ENCODE peak calls at places on chromosomes 13 and 19, in six cellular contexts. B is left lung, W is SK-N-SH, X is fibroblast of mammary gland, F is A549, L is endodermal cell. C is an unnamed sample.

GRCh38 chr13:27117158-27117557 is 54.5 kb downstream of the USP12 start:
- DNase-seq in F (no peak), X (no peak), L (no peak), W (no peak), B (no peak), C (no peak)

GRCh38 chr19:19627716-19628498 is at the start of gene LPAR2:
- DNase-seq in X (no peak), B (peak; percentile 63), L (peak; percentile 89), F (no peak), W (peak; percentile 96), C (no peak)

GRCh38 chr19:1563251-1563650 is 4.9 kb downstream of the MEX3D start:
- DNase-seq in F (no peak), W (no peak), X (no peak), B (no peak), L (no peak), C (no peak)

GRCh38 chr19:49851456-49852259 is 699 bp downstream of the PTOV1 start:
- DNase-seq in F (no peak), B (peak; percentile 55), L (peak; percentile 90), X (no peak), W (peak; percentile 80), C (no peak)

GRCh38 chr19:43596842-43597461 is 557 bp downstream of the ZNF576 start:
- DNase-seq in L (no peak), W (no peak), F (no peak), X (no peak), B (no peak), C (peak; percentile 11)

GRCh38 chr19:48565090-48565489 is 13.1 kb downstream of the SULT2B1 start:
- DNase-seq in B (no peak), X (peak; percentile 70), F (peak; percentile 99), W (no peak), L (peak; percentile 57), C (peak; percentile 80)

GRCh38 chr19:49541914-49542313 is 14.1 kb downstream of the RCN3 start:
- DNase-seq in B (no peak), W (no peak), L (no peak), X (no peak), F (no peak), C (no peak)

GRCh38 chr19:40928859-40929258 is 46.8 kb upstream of the CYP2A7 start:
- DNase-seq in W (no peak), X (no peak), F (no peak), B (no peak), L (no peak), C (no peak)

GRCh38 chr13:110731072-110731471 is 17.6 kb downstream of the ING1 start:
- DNase-seq in W (no peak), X (no peak), B (no peak), F (no peak), L (no peak), C (no peak)

GRCh38 chr13:20489185-20489820 is 36.4 kb downstream of the CRYL1 start:
- DNase-seq in X (peak; percentile 56), L (peak; percentile 47), F (no peak), B (no peak), W (no peak), C (no peak)

GRCh38 chr19:49391581-49392399 is 3.7 kb downstream of the KASH5 start:
- DNase-seq in W (peak; percentile 88), L (peak; percentile 95), F (peak; percentile 89), B (peak; percentile 81), X (peak; percentile 63), C (peak; percentile 80)

GRCh38 chr13:49560270-49561063 is 24.9 kb downstream of the RCBTB1 start:
- DNase-seq in B (no peak), W (no peak), F (peak; percentile 29), L (peak; percentile 81), X (no peak), C (no peak)
- TF ChIP-seq CTCF in B (no peak), W (no peak), F (peak; percentile 18), L (peak; percentile 62), X (no peak), C (no peak)

GRCh38 chr19:22052644-22053013 is 345 bp downstream of the ZNF257 start:
- DNase-seq in B (no peak), L (no peak), F (no peak), W (peak; percentile 25), X (no peak), C (no peak)
- H3K4me3 ChIP-seq in B (peak overlapping the region; percentile 47), L (no peak overlapping the region), F (no peak overlapping the region), W (peak overlapping the region; percentile 53), X (peak overlapping the region; percentile 67), C (peak overlapping the region; percentile 78)

DNA sequence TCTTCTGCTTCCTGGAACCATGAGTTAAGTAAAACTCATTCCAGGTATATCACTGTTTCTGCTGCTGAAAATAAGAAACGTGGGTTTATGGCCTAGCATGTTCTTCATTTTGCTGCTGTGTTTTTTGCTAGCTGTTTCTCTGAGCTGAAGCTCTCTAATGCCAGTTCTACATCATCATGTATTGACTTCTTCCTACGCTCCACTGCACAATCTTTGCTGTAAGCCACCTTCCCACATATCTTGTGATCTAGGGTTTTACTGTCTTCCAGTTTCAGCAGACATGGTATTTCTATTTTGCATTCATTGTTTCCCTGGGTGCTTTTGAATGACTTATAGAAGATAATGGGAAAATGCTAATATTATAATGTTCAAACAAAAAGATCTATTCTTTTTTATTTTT is 278.6 kb upstream of the GPC6 start:
- DNase-seq in B (no peak), F (no peak), W (no peak), X (no peak), L (no peak), C (no peak)
- TF ChIP-seq CTCF in B (no peak), F (no peak), W (no peak), X (no peak), L (no peak), C (no peak)

GRCh38 chr19:4301590-4302237 is 475 bp downstream of the TMIGD2 start:
- DNase-seq in X (no peak), W (no peak), B (no peak), L (no peak), F (no peak), C (no peak)
- H3K4me3 ChIP-seq in X (no peak overlapping the region), W (no peak overlapping the region), B (no peak overlapping the region), L (no peak overlapping the region), F (no peak overlapping the region), C (no peak overlapping the region)

GRCh38 chr13:31051999-31052398 is 109.7 kb downstream of the HSPH1 start:
- DNase-seq in B (no peak), F (peak; percentile 50), W (no peak), X (no peak), L (peak; percentile 83), C (no peak)
- TF ChIP-seq CTCF in B (no peak), F (no peak), W (peak; percentile 30), X (no peak), L (peak; percentile 78), C (no peak)

DNA sequence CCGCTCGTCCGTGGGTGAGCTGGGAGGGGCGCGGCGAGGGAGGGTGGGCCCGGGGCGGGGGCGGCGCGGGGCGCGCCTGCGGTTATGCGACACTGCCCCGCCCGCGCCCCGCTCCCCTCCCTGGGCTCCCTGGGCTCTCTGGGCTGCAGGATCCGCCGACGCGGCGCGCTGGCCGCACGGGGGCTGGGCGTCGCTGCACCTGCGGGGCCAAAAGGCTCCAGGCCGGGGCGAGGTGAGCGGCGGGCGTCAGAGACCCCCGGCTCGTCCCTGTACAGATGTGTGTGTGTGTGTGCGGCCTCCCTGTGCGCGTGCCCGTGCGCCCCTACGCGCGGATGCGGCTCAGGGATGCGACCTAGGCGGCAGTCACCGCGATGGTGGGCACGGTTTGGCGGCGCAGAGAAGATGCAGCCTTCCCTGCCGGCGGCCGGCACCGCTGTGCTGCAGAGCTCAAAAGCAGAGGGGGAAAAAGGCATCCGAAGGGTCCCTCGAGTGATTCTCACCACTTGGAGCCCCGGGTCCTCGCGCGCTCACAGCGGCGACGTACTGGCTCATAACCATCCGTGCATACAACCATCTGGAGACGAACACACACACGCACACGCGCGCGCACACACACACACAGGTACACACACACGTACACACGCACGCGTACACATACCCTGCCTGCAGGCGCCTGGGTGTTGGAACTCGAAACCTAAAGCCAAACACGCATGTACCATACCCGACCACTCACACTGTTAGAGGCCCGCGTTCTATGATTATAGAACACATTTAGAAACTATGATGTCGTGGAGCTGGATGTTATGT is 704 bp downstream of the ATP8A2 start:
- DNase-seq in X (no peak), F (no peak), W (peak; percentile 74), B (no peak), L (peak; percentile 79), C (no peak)
- H3K4me3 ChIP-seq in X (no peak overlapping the region), F (peak overlapping the region; percentile 51), W (peak overlapping the region; percentile 51), B (peak overlapping the region; percentile 17), L (peak overlapping the region; percentile 70), C (no peak overlapping the region)